ENCODE peak calls at places on chromosome 16, in eight cellular contexts. E is effector CD4-positive, alpha-beta T cell; G is GM13977; N is central memory CD4-positive, alpha-beta T cell; O is central memory CD8-positive, alpha-beta T cell; P is body of pancreas; F is T-cell; B is NCI-H748 treated with DMSO at 0.1 percent for 48 hours. W is an unnamed sample.

GRCh38 chr16:47970291-47970931 is 185.4 kb downstream of the ABCC12 start:
- DNase-seq in E (no peak), G (no peak), N (no peak), O (no peak), P (no peak), F (no peak), B (no peak), W (no peak)

GRCh38 chr16:49492896-49493620 is 119.5 kb downstream of the C16orf78 start:
- DNase-seq in E (no peak), G (no peak), N (no peak), O (no peak), P (no peak), F (no peak), B (no peak), W (no peak)

GRCh38 chr16:9971907-9972306 is 210.3 kb downstream of the GRIN2A start:
- DNase-seq in E (no peak), G (no peak), N (no peak), O (no peak), P (no peak), F (no peak), B (no peak), W (no peak)

GRCh38 chr16:28879261-28879840 is 1.1 kb downstream of the ATP2A1 start:
- DNase-seq in E (no peak), G (no peak), N (no peak), O (no peak), P (no peak), F (no peak), B (peak; percentile 0), W (no peak)

GRCh38 chr16:86968866-86969265 is 348.3 kb downstream of the C16orf95 start:
- DNase-seq in E (no peak), G (no peak), N (no peak), O (no peak), P (no peak), F (no peak), B (no peak), W (no peak)

GRCh38 chr16:30992931-30993816 is 8.2 kb downstream of the HSD3B7 start:
- DNase-seq in E (no peak), G (no peak), N (no peak), O (no peak), P (no peak), F (no peak), B (no peak), W (no peak)

GRCh38 chr16:77680496-77680895 is 41.8 kb upstream of the NUDT7 start:
- DNase-seq in E (no peak), G (no peak), N (no peak), O (no peak), P (no peak), F (no peak), B (no peak), W (no peak)

GRCh38 chr16:80938928-80939260 is 67.8 kb downstream of the CMC2 start:
- DNase-seq in E (no peak), G (no peak), N (no peak), O (no peak), P (no peak), F (no peak), B (no peak), W (no peak)

GRCh38 chr16:29699324-29700219 is 20.6 kb downstream of the QPRT start:
- DNase-seq in E (no peak), G (peak; percentile 10), N (no peak), O (no peak), P (no peak), F (no peak), B (no peak), W (no peak)

GRCh38 chr16:66524601-66525164 is 25.2 kb downstream of the TK2 start:
- DNase-seq in E (no peak), G (peak; percentile 49), N (no peak), O (no peak), P (no peak), F (peak; percentile 17), B (no peak), W (no peak)

GRCh38 chr16:9966569-9967157 is 215.6 kb downstream of the GRIN2A start:
- DNase-seq in E (no peak), G (peak; percentile 28), N (no peak), O (no peak), P (no peak), F (no peak), B (no peak), W (no peak)

GRCh38 chr16:85317704-85318103 is 205.4 kb upstream of the CIBAR2 start:
- DNase-seq in E (no peak), G (no peak), N (no peak), O (no peak), P (peak; percentile 87), F (no peak), B (no peak), W (no peak)

GRCh38 chr16:636206-637080 is at the start of gene METTL26:
- DNase-seq in E (peak; percentile 93), G (peak; percentile 99), N (peak; percentile 91), O (peak; percentile 89), P (peak; percentile 96), F (peak; percentile 93), B (peak; percentile 67), W (peak; percentile 92)

GRCh38 chr16:3065069-3065741 is at the start of gene IL32:
- DNase-seq in E (peak; percentile 52), G (peak; percentile 69), N (peak; percentile 60), O (no peak), P (peak; percentile 93), F (peak; percentile 55), B (no peak), W (peak; percentile 39)

GRCh38 chr16:11051430-11052079 is 107.2 kb downstream of the CLEC16A start:
- DNase-seq in E (no peak), G (no peak), N (no peak), O (no peak), P (no peak), F (no peak), B (no peak), W (no peak)

GRCh38 chr16:76931186-76931585 is 259.8 kb upstream of the MON1B start:
- DNase-seq in E (no peak), G (no peak), N (no peak), O (no peak), P (no peak), F (no peak), B (no peak), W (peak; percentile 47)

GRCh38 chr16:10862432-10862831 is 14.6 kb upstream of the CIITA start:
- DNase-seq in E (no peak), G (no peak), N (no peak), O (no peak), P (peak; percentile 81), F (no peak), B (no peak), W (peak; percentile 78)